ENCODE peak calls at places on chromosome 4, in nine cellular contexts. G is H1, L is NB4, E is body of pancreas, V is uterus, O is ovary, H is IMR-90, M is A549, Z is adrenal gland. P is an unnamed sample.
A peak's percentile ranks its signal among the peaks of the same experiment; 100 is the strongest.

GRCh38 chr4:118729287-118730286 is 44.4 kb downstream of the METTL14 start:
- DNase-seq in G (no peak), L (no peak), E (no peak), V (no peak), O (no peak), H (peak; percentile 92), M (no peak), Z (no peak), P (no peak)

GRCh38 chr4:20773144-20773997 is 73.1 kb downstream of the PACRGL start:
- DNase-seq in G (peak; percentile 72), L (peak; percentile 62), E (peak; percentile 45), V (peak; percentile 26), O (peak; percentile 30), H (peak; percentile 54), M (peak; percentile 8), Z (peak; percentile 25), P (peak; percentile 15)

GRCh38 chr4:84381759-84382158 is 117.3 kb downstream of the NKX6-1 start:
- DNase-seq in G (no peak), L (peak; percentile 35), E (no peak), V (no peak), O (no peak), H (no peak), M (no peak), Z (no peak), P (no peak)

GRCh38 chr4:26785766-26786165 is 74.9 kb upstream of the STIM2 start:
- DNase-seq in G (no peak), L (no peak), E (no peak), V (no peak), O (no peak), H (no peak), M (no peak), Z (no peak), P (no peak)

GRCh38 chr4:95506264-95506663 is 42.5 kb downstream of the UNC5C start:
- DNase-seq in G (no peak), L (no peak), E (no peak), V (no peak), O (no peak), H (peak; percentile 12), M (no peak), Z (no peak), P (no peak)

GRCh38 chr4:3021627-3022026 is 52.7 kb downstream of the HTT-AS start:
- DNase-seq in G (no peak), L (no peak), E (no peak), V (no peak), O (no peak), H (no peak), M (no peak), Z (no peak), P (no peak)

GRCh38 chr4:41207330-41207831 is 7.0 kb downstream of the APBB2 start:
- DNase-seq in G (no peak), L (no peak), E (no peak), V (peak; percentile 26), O (no peak), H (no peak), M (no peak), Z (peak; percentile 42), P (no peak)

GRCh38 chr4:6546681-6547447 is 28.1 kb upstream of the MAN2B2 start:
- DNase-seq in G (peak; percentile 69), L (peak; percentile 82), E (peak; percentile 39), V (peak; percentile 34), O (peak; percentile 51), H (peak; percentile 72), M (peak; percentile 20), Z (peak; percentile 43), P (no peak)

GRCh38 chr4:154086247-154086646 is 297.4 kb upstream of the SFRP2 start:
- DNase-seq in G (no peak), L (no peak), E (no peak), V (no peak), O (no peak), H (no peak), M (no peak), Z (no peak), P (no peak)

GRCh38 chr4:183721207-183722081 is 62.4 kb downstream of the TRAPPC11 start:
- DNase-seq in G (peak; percentile 61), L (peak; percentile 77), E (peak; percentile 87), V (peak; percentile 39), O (peak; percentile 90), H (peak; percentile 41), M (peak; percentile 60), Z (peak; percentile 77), P (no peak)

GRCh38 chr4:54272051-54272450 is 43.0 kb downstream of the PDGFRA start:
- DNase-seq in G (no peak), L (no peak), E (no peak), V (no peak), O (no peak), H (no peak), M (no peak), Z (no peak), P (no peak)

GRCh38 chr4:156347412-156348075 is 393.9 kb upstream of the CTSO start:
- DNase-seq in G (no peak), L (no peak), E (no peak), V (no peak), O (no peak), H (peak; percentile 64), M (no peak), Z (no peak), P (no peak)

GRCh38 chr4:42655921-42656735 is 777 bp downstream of the ATP8A1 start:
- DNase-seq in G (peak; percentile 69), L (peak; percentile 72), E (peak; percentile 39), V (peak; percentile 19), O (peak; percentile 53), H (no peak), M (peak; percentile 3), Z (peak; percentile 51), P (peak; percentile 90)

GRCh38 chr4:6960154-6960553 is 50.5 kb downstream of the TBC1D14 start:
- DNase-seq in G (peak; percentile 30), L (no peak), E (no peak), V (no peak), O (no peak), H (no peak), M (no peak), Z (no peak), P (no peak)

GRCh38 chr4:146371812-146372211 is 149.9 kb downstream of the SLC10A7 start:
- DNase-seq in G (no peak), L (no peak), E (no peak), V (no peak), O (no peak), H (no peak), M (no peak), Z (no peak), P (no peak)

GRCh38 chr4:71974681-71975080 is 57.1 kb upstream of the NPFFR2 start:
- DNase-seq in G (no peak), L (no peak), E (no peak), V (no peak), O (no peak), H (peak; percentile 6), M (no peak), Z (no peak), P (no peak)

GRCh38 chr4:168070903-168071302 is 21.4 kb upstream of the ANXA10 start:
- DNase-seq in G (no peak), L (no peak), E (no peak), V (no peak), O (no peak), H (no peak), M (no peak), Z (no peak), P (no peak)
- H3K4me3 ChIP-seq in G (no peak overlapping the region), L (no peak overlapping the region), E (no peak overlapping the region), V (no peak overlapping the region), O (no peak overlapping the region), H (no peak overlapping the region), M (no peak overlapping the region), Z (no peak overlapping the region), P (no peak overlapping the region)

DNA sequence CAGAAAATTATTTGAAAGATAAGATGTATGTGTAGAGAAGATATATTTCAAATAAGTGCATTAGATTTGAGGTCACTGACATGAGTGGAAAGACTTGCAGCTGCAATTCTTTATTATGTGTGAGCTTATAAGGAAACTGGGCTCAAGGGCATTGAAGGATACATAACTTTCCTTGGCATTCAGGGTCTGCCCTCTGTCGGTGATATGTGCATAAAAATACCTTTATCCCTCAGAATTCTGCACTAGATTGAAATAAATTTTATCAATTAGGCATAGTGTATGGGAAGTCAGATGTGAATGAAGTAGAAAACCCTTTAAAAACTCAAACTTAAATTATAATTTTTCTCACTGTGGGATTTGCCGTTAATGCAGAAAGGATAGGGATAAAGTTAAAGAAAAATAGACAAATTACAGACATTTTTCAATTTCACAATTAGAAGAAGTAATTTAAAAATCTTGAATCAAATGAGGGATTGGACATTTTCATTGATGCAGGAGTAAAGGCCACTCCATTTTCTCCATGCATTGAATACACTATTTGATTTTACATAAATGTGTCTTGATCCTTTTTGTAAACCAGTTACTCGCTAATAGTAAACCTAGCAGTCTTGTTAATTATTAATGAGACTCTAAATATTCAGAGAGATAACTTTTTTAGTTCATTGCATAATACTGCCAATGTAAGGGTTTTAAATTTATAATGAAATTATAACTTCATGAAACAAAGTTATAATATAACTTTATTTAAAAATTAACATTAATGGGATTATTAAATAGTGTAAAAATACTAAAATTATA is 21.0 kb upstream of the ETNPPL start:
- DNase-seq in G (no peak), L (peak; percentile 25), E (no peak), V (no peak), O (no peak), H (no peak), M (peak; percentile 10), Z (no peak), P (no peak)
- TF ChIP-seq CTCF in G (no peak), L (peak; percentile 24), E (peak; percentile 13), V (no peak), O (no peak), H (no peak), M (peak; percentile 43), Z (no peak), P (no peak)

DNA sequence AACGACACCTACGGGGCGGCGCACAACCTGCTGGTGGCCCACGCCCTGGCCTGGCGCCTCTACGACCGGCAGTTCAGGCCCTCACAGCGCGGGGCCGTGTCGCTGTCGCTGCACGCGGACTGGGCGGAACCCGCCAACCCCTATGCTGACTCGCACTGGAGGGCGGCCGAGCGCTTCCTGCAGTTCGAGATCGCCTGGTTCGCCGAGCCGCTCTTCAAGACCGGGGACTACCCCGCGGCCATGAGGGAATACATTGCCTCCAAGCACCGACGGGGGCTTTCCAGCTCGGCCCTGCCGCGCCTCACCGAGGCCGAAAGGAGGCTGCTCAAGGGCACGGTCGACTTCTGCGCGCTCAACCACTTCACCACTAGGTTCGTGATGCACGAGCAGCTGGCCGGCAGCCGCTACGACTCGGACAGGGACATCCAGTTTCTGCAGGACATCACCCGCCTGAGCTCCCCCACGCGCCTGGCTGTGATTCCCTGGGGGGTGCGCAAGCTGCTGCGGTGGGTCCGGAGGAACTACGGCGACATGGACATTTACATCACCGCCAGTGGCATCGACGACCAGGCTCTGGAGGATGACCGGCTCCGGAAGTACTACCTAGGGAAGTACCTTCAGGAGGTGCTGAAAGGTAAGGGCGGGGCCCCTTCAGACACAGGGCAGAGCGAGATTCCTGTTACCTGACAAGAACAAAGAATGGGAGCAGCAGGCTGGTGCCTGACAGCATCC is 11.7 kb downstream of the RPL9 start:
- DNase-seq in G (peak; percentile 80), L (peak; percentile 25), E (peak; percentile 39), V (peak; percentile 25), O (peak; percentile 71), H (peak; percentile 28), M (no peak), Z (peak; percentile 73), P (peak; percentile 89)
- TF ChIP-seq POLR2A in G (peak; percentile 60), L (no peak), E (no peak), V (no peak), O (no peak), H (no peak), M (no peak), Z (no peak), P (no peak)

DNA sequence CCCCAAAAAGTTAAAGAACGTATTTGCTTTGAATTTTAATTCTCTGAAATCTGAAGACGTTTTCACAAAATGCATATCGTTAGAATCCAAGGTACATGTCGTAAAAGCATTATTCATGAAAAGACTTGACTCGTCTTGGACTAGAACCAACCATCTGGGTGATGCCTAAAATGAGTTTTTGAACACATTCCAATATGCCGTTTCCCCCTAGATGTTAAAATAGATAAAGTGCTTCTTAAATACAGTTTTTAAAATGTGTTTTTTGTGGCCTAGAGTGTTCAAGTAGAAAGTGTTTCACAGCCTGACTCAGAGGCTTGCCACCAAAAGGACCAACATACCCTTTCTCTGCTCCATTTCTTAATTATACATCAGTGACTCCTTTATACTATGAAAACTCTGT is 48.6 kb downstream of the PRKG2 start:
- DNase-seq in G (no peak), L (no peak), E (no peak), V (no peak), O (no peak), H (no peak), M (no peak), Z (no peak), P (no peak)
- H3K4me3 ChIP-seq in G (no peak overlapping the region), L (no peak overlapping the region), E (no peak overlapping the region), V (no peak overlapping the region), O (no peak overlapping the region), H (no peak overlapping the region), M (no peak overlapping the region), Z (no peak overlapping the region), P (no peak overlapping the region)

P was measured in lower leg skin.